ENCODE peak calls at places on chromosomes 3 and 15, in seven cellular contexts. G, H, L, V, Q, A and Z are unnamed samples.
A peak's percentile ranks its signal among the peaks of the same experiment; 100 is the strongest.

GRCh38 chr15:98517051-98517450 is 131.3 kb upstream of the IGF1R start:
- DNase-seq in G (no peak), H (no peak), L (no peak), V (no peak), Q (no peak), A (no peak), Z (no peak)

GRCh38 chr3:11350374-11350773 is 78.2 kb downstream of the ATG7 start:
- DNase-seq in G (no peak), H (no peak), L (no peak), V (no peak), Q (no peak), A (no peak), Z (no peak)

GRCh38 chr3:173037840-173038483 is 103.1 kb downstream of the SPATA16 start:
- DNase-seq in G (no peak), H (no peak), L (no peak), V (no peak), Q (no peak), A (no peak), Z (no peak)

GRCh38 chr3:177150970-177151627 is 46.2 kb downstream of the TBL1XR1 start:
- DNase-seq in G (no peak), H (no peak), L (no peak), V (no peak), Q (no peak), A (no peak), Z (no peak)

GRCh38 chr3:155387571-155387970 is 94.1 kb upstream of the STRIT1 start:
- DNase-seq in G (no peak), H (no peak), L (no peak), V (no peak), Q (no peak), A (no peak), Z (no peak)

GRCh38 chr3:64673159-64673715 is 14.6 kb downstream of the ADAMTS9 start:
- DNase-seq in G (no peak), H (no peak), L (no peak), V (no peak), Q (no peak), A (no peak), Z (no peak)

GRCh38 chr3:71195492-71195891 is 388.0 kb downstream of the FOXP1 start:
- DNase-seq in G (no peak), H (no peak), L (no peak), V (no peak), Q (no peak), A (no peak), Z (no peak)

GRCh38 chr15:90750186-90750585 is 33.0 kb downstream of the BLM start:
- DNase-seq in G (no peak), H (no peak), L (no peak), V (no peak), Q (no peak), A (no peak), Z (peak; percentile 76)

GRCh38 chr15:85504739-85505676 is 124.6 kb downstream of the AKAP13 start:
- DNase-seq in G (peak; percentile 11), H (no peak), L (no peak), V (no peak), Q (peak; percentile 21), A (peak; percentile 10), Z (peak; percentile 48)

GRCh38 chr3:111751961-111752360 is 107.1 kb upstream of the PHLDB2 start:
- DNase-seq in G (no peak), H (peak; percentile 35), L (no peak), V (no peak), Q (no peak), A (no peak), Z (no peak)

GRCh38 chr15:53197426-53197839 is 407.3 kb upstream of the ONECUT1 start:
- DNase-seq in G (peak; percentile 4), H (peak; percentile 82), L (peak; percentile 53), V (peak; percentile 75), Q (peak; percentile 22), A (peak; percentile 72), Z (peak; percentile 45)

GRCh38 chr3:179528786-179529185 is 33.9 kb upstream of the ACTL6A start:
- DNase-seq in G (no peak), H (no peak), L (no peak), V (no peak), Q (no peak), A (no peak), Z (no peak)

GRCh38 chr3:174397848-174398247 is 461.3 kb upstream of the NAALADL2 start:
- DNase-seq in G (no peak), H (no peak), L (no peak), V (no peak), Q (no peak), A (no peak), Z (peak; percentile 15)

GRCh38 chr3:190038050-190038631 is 82.6 kb downstream of the P3H2 start:
- DNase-seq in G (no peak), H (no peak), L (no peak), V (no peak), Q (no peak), A (no peak), Z (no peak)

GRCh38 chr3:115211810-115212492 is 64.9 kb upstream of the ZBTB20 start:
- DNase-seq in G (no peak), H (no peak), L (no peak), V (no peak), Q (no peak), A (no peak), Z (no peak)

GRCh38 chr3:131386429-131386926 is 4.9 kb downstream of the NUDT16 start:
- DNase-seq in G (no peak), H (no peak), L (peak; percentile 88), V (peak; percentile 88), Q (no peak), A (no peak), Z (peak; percentile 93)

GRCh38 chr15:37979597-37979996 is 45.2 kb downstream of the TMCO5A start:
- DNase-seq in G (no peak), H (no peak), L (no peak), V (no peak), Q (no peak), A (no peak), Z (no peak)

GRCh38 chr15:51132384-51133139 is 37.9 kb upstream of the TNFAIP8L3 start:
- DNase-seq in G (no peak), H (peak; percentile 51), L (peak; percentile 69), V (no peak), Q (no peak), A (no peak), Z (no peak)

GRCh38 chr3:180980612-180981011 is 8.9 kb downstream of the DNAJC19 start:
- DNase-seq in G (no peak), H (no peak), L (no peak), V (no peak), Q (no peak), A (no peak), Z (no peak)